ENCODE peak calls at places on chromosome 3, in seven cellular contexts. One of them, this sample, is unnamed.

GRCh38 chr3:88003115-88003755 is 55.6 kb downstream of the CGGBP1 start:
- DNase-seq in lower leg skin: no peak
- DNase-seq in endothelial cell: peak
- DNase-seq in activated CD8-positive, alpha-beta T cell treated with anti-CD3 and anti-CD28 coated beads for 36 hours: no peak
- DNase-seq in iPS-NIHi11: peak
- DNase-seq in neural crest cell: peak
- DNase-seq in Calu3: peak
- DNase-seq in this sample: no peak

GRCh38 chr3:36164400-36164799 is 215.9 kb upstream of the STAC start:
- DNase-seq in lower leg skin: no peak
- DNase-seq in endothelial cell: no peak
- DNase-seq in activated CD8-positive, alpha-beta T cell treated with anti-CD3 and anti-CD28 coated beads for 36 hours: no peak
- DNase-seq in iPS-NIHi11: no peak
- DNase-seq in neural crest cell: no peak
- DNase-seq in Calu3: no peak
- DNase-seq in this sample: no peak

GRCh38 chr3:135803291-135803690 is 162.2 kb upstream of the PPP2R3A start:
- DNase-seq in lower leg skin: no peak
- DNase-seq in endothelial cell: no peak
- DNase-seq in activated CD8-positive, alpha-beta T cell treated with anti-CD3 and anti-CD28 coated beads for 36 hours: no peak
- DNase-seq in iPS-NIHi11: no peak
- DNase-seq in neural crest cell: no peak
- DNase-seq in Calu3: no peak
- DNase-seq in this sample: no peak

GRCh38 chr3:152390647-152391046 is 121.9 kb downstream of the MBNL1 start:
- DNase-seq in lower leg skin: no peak
- DNase-seq in endothelial cell: no peak
- DNase-seq in activated CD8-positive, alpha-beta T cell treated with anti-CD3 and anti-CD28 coated beads for 36 hours: no peak
- DNase-seq in iPS-NIHi11: no peak
- DNase-seq in neural crest cell: no peak
- DNase-seq in Calu3: no peak
- DNase-seq in this sample: no peak

GRCh38 chr3:50542177-50543034 is 25.1 kb downstream of the C3orf18 start:
- DNase-seq in lower leg skin: peak
- DNase-seq in endothelial cell: peak
- DNase-seq in activated CD8-positive, alpha-beta T cell treated with anti-CD3 and anti-CD28 coated beads for 36 hours: peak
- DNase-seq in iPS-NIHi11: peak
- DNase-seq in neural crest cell: peak
- DNase-seq in Calu3: peak
- DNase-seq in this sample: peak

GRCh38 chr3:8975081-8976020 is 12.1 kb upstream of the RAD18 start:
- DNase-seq in lower leg skin: no peak
- DNase-seq in endothelial cell: no peak
- DNase-seq in activated CD8-positive, alpha-beta T cell treated with anti-CD3 and anti-CD28 coated beads for 36 hours: no peak
- DNase-seq in iPS-NIHi11: no peak
- DNase-seq in neural crest cell: no peak
- DNase-seq in Calu3: no peak
- DNase-seq in this sample: no peak

GRCh38 chr3:127337911-127338531 is 50.2 kb upstream of the PRR20G start:
- DNase-seq in lower leg skin: no peak
- DNase-seq in endothelial cell: no peak
- DNase-seq in activated CD8-positive, alpha-beta T cell treated with anti-CD3 and anti-CD28 coated beads for 36 hours: no peak
- DNase-seq in iPS-NIHi11: no peak
- DNase-seq in neural crest cell: no peak
- DNase-seq in Calu3: no peak
- DNase-seq in this sample: no peak

GRCh38 chr3:122937745-122938144 is 89.8 kb downstream of the SEMA5B start:
- DNase-seq in lower leg skin: no peak
- DNase-seq in endothelial cell: no peak
- DNase-seq in activated CD8-positive, alpha-beta T cell treated with anti-CD3 and anti-CD28 coated beads for 36 hours: no peak
- DNase-seq in iPS-NIHi11: no peak
- DNase-seq in neural crest cell: no peak
- DNase-seq in Calu3: no peak
- DNase-seq in this sample: no peak

GRCh38 chr3:156518726-156519125 is 36.2 kb downstream of the SSR3 start:
- DNase-seq in lower leg skin: peak
- DNase-seq in endothelial cell: no peak
- DNase-seq in activated CD8-positive, alpha-beta T cell treated with anti-CD3 and anti-CD28 coated beads for 36 hours: no peak
- DNase-seq in iPS-NIHi11: no peak
- DNase-seq in neural crest cell: no peak
- DNase-seq in Calu3: no peak
- DNase-seq in this sample: no peak

GRCh38 chr3:122513386-122514122 is 1.2 kb downstream of the KPNA1 start:
- DNase-seq in lower leg skin: no peak
- DNase-seq in endothelial cell: no peak
- DNase-seq in activated CD8-positive, alpha-beta T cell treated with anti-CD3 and anti-CD28 coated beads for 36 hours: no peak
- DNase-seq in iPS-NIHi11: no peak
- DNase-seq in neural crest cell: no peak
- DNase-seq in Calu3: no peak
- DNase-seq in this sample: no peak

GRCh38 chr3:106609666-106610301 is 741.0 kb upstream of the CBLB start:
- DNase-seq in lower leg skin: peak
- DNase-seq in endothelial cell: peak
- DNase-seq in activated CD8-positive, alpha-beta T cell treated with anti-CD3 and anti-CD28 coated beads for 36 hours: peak
- DNase-seq in iPS-NIHi11: peak
- DNase-seq in neural crest cell: peak
- DNase-seq in Calu3: peak
- DNase-seq in this sample: peak

GRCh38 chr3:32510075-32510724 is 7.5 kb upstream of the CMTM6 start:
- DNase-seq in lower leg skin: peak
- DNase-seq in endothelial cell: peak
- DNase-seq in activated CD8-positive, alpha-beta T cell treated with anti-CD3 and anti-CD28 coated beads for 36 hours: peak
- DNase-seq in iPS-NIHi11: peak
- DNase-seq in neural crest cell: peak
- DNase-seq in Calu3: peak
- DNase-seq in this sample: peak

GRCh38 chr3:156131799-156132198 is 11.4 kb downstream of the KCNAB1 start:
- DNase-seq in lower leg skin: no peak
- DNase-seq in endothelial cell: no peak
- DNase-seq in activated CD8-positive, alpha-beta T cell treated with anti-CD3 and anti-CD28 coated beads for 36 hours: no peak
- DNase-seq in iPS-NIHi11: no peak
- DNase-seq in neural crest cell: no peak
- DNase-seq in Calu3: no peak
- DNase-seq in this sample: no peak

GRCh38 chr3:72756900-72757299 is 91.3 kb downstream of the SHQ1 start:
- DNase-seq in lower leg skin: no peak
- DNase-seq in endothelial cell: no peak
- DNase-seq in activated CD8-positive, alpha-beta T cell treated with anti-CD3 and anti-CD28 coated beads for 36 hours: peak
- DNase-seq in iPS-NIHi11: no peak
- DNase-seq in neural crest cell: no peak
- DNase-seq in Calu3: no peak
- DNase-seq in this sample: peak

GRCh38 chr3:58952128-58952917 is 97.5 kb downstream of the CFAP20DC start:
- DNase-seq in lower leg skin: no peak
- DNase-seq in endothelial cell: no peak
- DNase-seq in activated CD8-positive, alpha-beta T cell treated with anti-CD3 and anti-CD28 coated beads for 36 hours: no peak
- DNase-seq in iPS-NIHi11: no peak
- DNase-seq in neural crest cell: no peak
- DNase-seq in Calu3: no peak
- DNase-seq in this sample: no peak

GRCh38 chr3:141414141-141414689 is 45.9 kb downstream of the ZBTB38 start:
- DNase-seq in lower leg skin: no peak
- DNase-seq in endothelial cell: no peak
- DNase-seq in activated CD8-positive, alpha-beta T cell treated with anti-CD3 and anti-CD28 coated beads for 36 hours: peak
- DNase-seq in iPS-NIHi11: no peak
- DNase-seq in neural crest cell: no peak
- DNase-seq in Calu3: no peak
- DNase-seq in this sample: peak

GRCh38 chr3:144549161-144549560 is 577.5 kb downstream of the DIPK2A start:
- DNase-seq in lower leg skin: no peak
- DNase-seq in endothelial cell: no peak
- DNase-seq in activated CD8-positive, alpha-beta T cell treated with anti-CD3 and anti-CD28 coated beads for 36 hours: no peak
- DNase-seq in iPS-NIHi11: peak
- DNase-seq in neural crest cell: no peak
- DNase-seq in Calu3: no peak
- DNase-seq in this sample: no peak

GRCh38 chr3:172982731-172983364 is 158.2 kb downstream of the SPATA16 start:
- DNase-seq in lower leg skin: no peak
- DNase-seq in endothelial cell: no peak
- DNase-seq in activated CD8-positive, alpha-beta T cell treated with anti-CD3 and anti-CD28 coated beads for 36 hours: no peak
- DNase-seq in iPS-NIHi11: peak
- DNase-seq in neural crest cell: no peak
- DNase-seq in Calu3: no peak
- DNase-seq in this sample: no peak

GRCh38 chr3:120326784-120327183 is 22.4 kb downstream of the LRRC58 start:
- DNase-seq in lower leg skin: no peak
- DNase-seq in endothelial cell: no peak
- DNase-seq in activated CD8-positive, alpha-beta T cell treated with anti-CD3 and anti-CD28 coated beads for 36 hours: no peak
- DNase-seq in iPS-NIHi11: no peak
- DNase-seq in neural crest cell: no peak
- DNase-seq in Calu3: no peak
- DNase-seq in this sample: no peak